ENCODE peak calls at places on chromosomes 3 and 15, in four cellular contexts. P is activated naive CD4-positive, alpha-beta T cell treated with anti-CD3 and anti-CD28 coated beads for 36 hours; Q is NAMALWA; F is breast epithelium. H is an unnamed sample.

GRCh38 chr3:13890377-13891016 is 10.6 kb upstream of the WNT7A start:
- DNase-seq in P (peak; percentile 72), Q (no peak), F (no peak), H (no peak)

GRCh38 chr3:45218578-45219390 is 7.3 kb downstream of the TMEM158 start:
- DNase-seq in P (no peak), Q (no peak), F (no peak), H (no peak)

GRCh38 chr3:126375835-126376331 is 18.7 kb upstream of the KLF15 start:
- DNase-seq in P (no peak), Q (no peak), F (no peak), H (peak; percentile 1)

GRCh38 chr3:32841875-32842505 is 24.2 kb downstream of the TRIM71 start:
- DNase-seq in P (no peak), Q (no peak), F (no peak), H (no peak)

GRCh38 chr15:68682330-68682729 is 103.5 kb downstream of the CORO2B start:
- DNase-seq in P (no peak), Q (peak; percentile 18), F (no peak), H (no peak)

GRCh38 chr15:66153549-66154415 is 99.8 kb downstream of the MEGF11 start:
- DNase-seq in P (no peak), Q (peak; percentile 97), F (no peak), H (no peak)

GRCh38 chr3:121295966-121296365 is 249.8 kb downstream of the POLQ start:
- DNase-seq in P (no peak), Q (no peak), F (no peak), H (no peak)

GRCh38 chr15:96947830-96948229 is 617.3 kb downstream of the NR2F2 start:
- DNase-seq in P (no peak), Q (no peak), F (no peak), H (no peak)

GRCh38 chr15:74960995-74961588 is 4.5 kb upstream of the RPP25 start:
- DNase-seq in P (no peak), Q (no peak), F (no peak), H (peak; percentile 52)

GRCh38 chr3:107368999-107369398 is 8.2 kb upstream of the CCDC54 start:
- DNase-seq in P (no peak), Q (no peak), F (no peak), H (no peak)

GRCh38 chr3:52349611-52350395 is 33.7 kb downstream of the DNAH1 start:
- DNase-seq in P (no peak), Q (no peak), F (no peak), H (no peak)

GRCh38 chr3:106688463-106688862 is 688.8 kb upstream of the CCDC54 start:
- DNase-seq in P (no peak), Q (no peak), F (no peak), H (no peak)

H was measured in MM.1S.